ENCODE peak calls at places on chromosomes 4 and X, in seven cellular contexts. One of them, this sample, is unnamed.

GRCh38 chr4:88159137-88159725 is 792 bp upstream of the ABCG2 start:
- DNase-seq in astrocyte of the spinal cord: no peak
- DNase-seq in tibial artery: no peak
- DNase-seq in choroid plexus epithelial cell: no peak
- DNase-seq in lung: no peak
- DNase-seq in Peyer's patch: no peak
- DNase-seq in cardiac fibroblast: no peak
- DNase-seq in this sample: no peak

GRCh38 chr4:47049347-47049746 is 18.0 kb downstream of the GABRB1 start:
- DNase-seq in choroid plexus epithelial cell: peak
- DNase-seq in lung: no peak
- DNase-seq in cardiac fibroblast: no peak
- DNase-seq in tibial artery: no peak
- DNase-seq in Peyer's patch: no peak
- DNase-seq in astrocyte of the spinal cord: no peak
- DNase-seq in this sample: no peak

GRCh38 chrX:121579016-121579760 is 531.8 kb downstream of the GLUD2 start:
- DNase-seq in Peyer's patch: no peak
- DNase-seq in choroid plexus epithelial cell: peak
- DNase-seq in tibial artery: no peak
- DNase-seq in astrocyte of the spinal cord: peak
- DNase-seq in lung: no peak
- DNase-seq in cardiac fibroblast: peak
- DNase-seq in this sample: no peak

GRCh38 chr4:103021120-103021519 is 1.6 kb upstream of the SLC9B1 start:
- DNase-seq in tibial artery: no peak
- DNase-seq in astrocyte of the spinal cord: no peak
- DNase-seq in cardiac fibroblast: no peak
- DNase-seq in Peyer's patch: no peak
- DNase-seq in lung: no peak
- DNase-seq in choroid plexus epithelial cell: no peak
- DNase-seq in this sample: no peak

GRCh38 chr4:133320576-133321170 is 171.6 kb downstream of the PCDH10 start:
- DNase-seq in astrocyte of the spinal cord: peak
- DNase-seq in lung: no peak
- DNase-seq in choroid plexus epithelial cell: peak
- DNase-seq in cardiac fibroblast: peak
- DNase-seq in Peyer's patch: no peak
- DNase-seq in tibial artery: no peak
- DNase-seq in this sample: no peak

GRCh38 chrX:22534643-22535042 is 261.9 kb downstream of the CBLL2 start:
- DNase-seq in choroid plexus epithelial cell: peak
- DNase-seq in cardiac fibroblast: peak
- DNase-seq in Peyer's patch: no peak
- DNase-seq in lung: no peak
- DNase-seq in tibial artery: peak
- DNase-seq in astrocyte of the spinal cord: peak
- DNase-seq in this sample: peak

GRCh38 chrX:54926978-54927377 is 6.4 kb downstream of the TRO start:
- DNase-seq in choroid plexus epithelial cell: no peak
- DNase-seq in lung: no peak
- DNase-seq in Peyer's patch: no peak
- DNase-seq in cardiac fibroblast: no peak
- DNase-seq in tibial artery: no peak
- DNase-seq in astrocyte of the spinal cord: no peak
- DNase-seq in this sample: no peak

GRCh38 chr4:36351082-36351666 is 69.8 kb downstream of the DTHD1 start:
- DNase-seq in tibial artery: no peak
- DNase-seq in astrocyte of the spinal cord: peak
- DNase-seq in lung: peak
- DNase-seq in choroid plexus epithelial cell: peak
- DNase-seq in Peyer's patch: peak
- DNase-seq in cardiac fibroblast: peak
- DNase-seq in this sample: no peak

GRCh38 chr4:156169861-156170260 is 216.2 kb upstream of the CTSO start:
- DNase-seq in choroid plexus epithelial cell: no peak
- DNase-seq in Peyer's patch: no peak
- DNase-seq in cardiac fibroblast: peak
- DNase-seq in astrocyte of the spinal cord: no peak
- DNase-seq in tibial artery: no peak
- DNase-seq in lung: no peak
- DNase-seq in this sample: no peak

GRCh38 chr4:39466747-39467146 is 7.9 kb downstream of the LIAS start:
- DNase-seq in choroid plexus epithelial cell: no peak
- DNase-seq in Peyer's patch: no peak
- DNase-seq in tibial artery: no peak
- DNase-seq in astrocyte of the spinal cord: peak
- DNase-seq in lung: no peak
- DNase-seq in cardiac fibroblast: no peak
- DNase-seq in this sample: no peak

GRCh38 chr4:153409924-153410501 is 56.1 kb upstream of the TMEM131L start:
- DNase-seq in Peyer's patch: no peak
- DNase-seq in cardiac fibroblast: peak
- DNase-seq in lung: no peak
- DNase-seq in choroid plexus epithelial cell: peak
- DNase-seq in astrocyte of the spinal cord: no peak
- DNase-seq in tibial artery: no peak
- DNase-seq in this sample: no peak

GRCh38 chr4:186204103-186204559 is 12.8 kb downstream of the CYP4V2 start:
- DNase-seq in astrocyte of the spinal cord: no peak
- DNase-seq in choroid plexus epithelial cell: peak
- DNase-seq in tibial artery: no peak
- DNase-seq in cardiac fibroblast: no peak
- DNase-seq in Peyer's patch: peak
- DNase-seq in lung: peak
- DNase-seq in this sample: no peak

GRCh38 chrX:123422875-123423274 is 238.8 kb downstream of the GRIA3 start:
- DNase-seq in choroid plexus epithelial cell: peak
- DNase-seq in Peyer's patch: peak
- DNase-seq in cardiac fibroblast: peak
- DNase-seq in tibial artery: peak
- DNase-seq in lung: no peak
- DNase-seq in astrocyte of the spinal cord: peak
- DNase-seq in this sample: no peak

GRCh38 chr4:24433515-24434192 is 150.7 kb downstream of the DHX15 start:
- DNase-seq in tibial artery: no peak
- DNase-seq in cardiac fibroblast: no peak
- DNase-seq in astrocyte of the spinal cord: no peak
- DNase-seq in Peyer's patch: no peak
- DNase-seq in lung: no peak
- DNase-seq in choroid plexus epithelial cell: no peak
- DNase-seq in this sample: no peak

GRCh38 chr4:150501019-150501727 is 80.8 kb upstream of the MAB21L2 start:
- DNase-seq in tibial artery: no peak
- DNase-seq in cardiac fibroblast: peak
- DNase-seq in Peyer's patch: no peak
- DNase-seq in lung: no peak
- DNase-seq in astrocyte of the spinal cord: peak
- DNase-seq in choroid plexus epithelial cell: peak
- DNase-seq in this sample: no peak

GRCh38 chrX:83260288-83260687 is 247.8 kb upstream of the POU3F4 start:
- DNase-seq in astrocyte of the spinal cord: no peak
- DNase-seq in Peyer's patch: no peak
- DNase-seq in cardiac fibroblast: no peak
- DNase-seq in choroid plexus epithelial cell: no peak
- DNase-seq in tibial artery: no peak
- DNase-seq in lung: no peak
- DNase-seq in this sample: no peak

GRCh38 chr4:157115613-157116340 is 39.8 kb downstream of the GLRB start:
- DNase-seq in astrocyte of the spinal cord: peak
- DNase-seq in lung: no peak
- DNase-seq in cardiac fibroblast: peak
- DNase-seq in Peyer's patch: no peak
- DNase-seq in tibial artery: no peak
- DNase-seq in choroid plexus epithelial cell: peak
- DNase-seq in this sample: no peak

GRCh38 chr4:131531087-131531486 is 1618.0 kb upstream of the PCDH10 start:
- DNase-seq in astrocyte of the spinal cord: no peak
- DNase-seq in tibial artery: no peak
- DNase-seq in cardiac fibroblast: no peak
- DNase-seq in lung: no peak
- DNase-seq in Peyer's patch: no peak
- DNase-seq in choroid plexus epithelial cell: no peak
- DNase-seq in this sample: no peak

DNA sequence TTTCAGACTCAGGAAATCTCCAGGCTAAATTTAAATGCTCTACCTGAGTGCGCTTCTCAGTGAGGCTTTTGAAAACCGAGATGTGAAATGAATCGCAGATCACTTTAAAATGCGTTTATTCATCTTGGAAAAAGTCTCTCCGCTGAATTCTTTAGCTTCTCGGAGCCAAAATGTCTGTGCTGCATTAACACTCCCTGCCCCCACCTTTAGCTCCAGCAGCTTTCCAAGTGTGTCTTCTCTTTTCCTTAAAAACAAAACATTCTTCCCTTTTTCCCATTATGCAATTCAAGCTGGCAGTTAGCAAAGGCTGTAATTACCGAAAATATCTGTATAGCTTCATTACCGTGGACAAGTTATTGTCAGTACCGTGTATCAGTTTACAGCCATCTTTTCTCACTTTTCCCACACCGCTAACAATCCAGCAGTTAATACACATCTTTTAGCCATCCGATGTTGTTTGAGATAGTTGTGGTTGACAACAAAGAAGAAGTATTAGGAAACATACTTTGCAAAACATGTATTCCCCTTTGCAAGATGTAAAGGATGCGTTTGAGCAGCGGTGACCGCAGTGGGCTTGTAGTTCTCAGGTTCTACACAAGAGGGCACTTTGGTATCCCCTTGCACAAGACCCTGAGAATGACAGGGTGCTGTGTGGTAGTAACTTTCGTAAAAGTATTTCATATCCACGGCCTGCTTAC is 136.1 kb upstream of the STX18 start:
- DNase-seq in astrocyte of the spinal cord: peak
- DNase-seq in cardiac fibroblast: peak
- DNase-seq in tibial artery: no peak
- DNase-seq in choroid plexus epithelial cell: peak
- DNase-seq in lung: no peak
- DNase-seq in Peyer's patch: no peak
- DNase-seq in this sample: no peak
- TF ChIP-seq CTCF in astrocyte of the spinal cord: peak
- TF ChIP-seq CTCF in cardiac fibroblast: peak
- TF ChIP-seq CTCF in tibial artery: peak
- TF ChIP-seq CTCF in choroid plexus epithelial cell: peak
- TF ChIP-seq CTCF in lung: no peak
- TF ChIP-seq CTCF in Peyer's patch: no peak
- TF ChIP-seq CTCF in this sample: no peak

GRCh38 chr4:173527103-173527876 is 2.7 kb downstream of the HAND2 start:
- DNase-seq in cardiac fibroblast: peak
- DNase-seq in lung: no peak
- DNase-seq in astrocyte of the spinal cord: no peak
- DNase-seq in choroid plexus epithelial cell: no peak
- DNase-seq in Peyer's patch: no peak
- DNase-seq in tibial artery: no peak
- DNase-seq in this sample: no peak

GRCh38 chr4:173526724-173527102 is 3.3 kb downstream of the HAND2 start:
- DNase-seq in tibial artery: no peak
- DNase-seq in cardiac fibroblast: no peak
- DNase-seq in choroid plexus epithelial cell: no peak
- DNase-seq in Peyer's patch: no peak
- DNase-seq in lung: no peak
- DNase-seq in astrocyte of the spinal cord: no peak
- DNase-seq in this sample: no peak

GRCh38 chr4:173530326-173531062 is 465 bp upstream of the HAND2 start:
- DNase-seq in astrocyte of the spinal cord: no peak
- DNase-seq in Peyer's patch: no peak
- DNase-seq in lung: no peak
- DNase-seq in cardiac fibroblast: no peak
- DNase-seq in choroid plexus epithelial cell: no peak
- DNase-seq in tibial artery: no peak
- DNase-seq in this sample: no peak

GRCh38 chr4:173529505-173530325 is at the start of gene HAND2:
- DNase-seq in choroid plexus epithelial cell: no peak
- DNase-seq in Peyer's patch: no peak
- DNase-seq in cardiac fibroblast: peak
- DNase-seq in tibial artery: peak
- DNase-seq in lung: no peak
- DNase-seq in astrocyte of the spinal cord: no peak
- DNase-seq in this sample: no peak

GRCh38 chr4:173528378-173529321 is 1.4 kb downstream of the HAND2 start:
- DNase-seq in cardiac fibroblast: peak
- DNase-seq in tibial artery: peak
- DNase-seq in choroid plexus epithelial cell: no peak
- DNase-seq in lung: no peak
- DNase-seq in Peyer's patch: no peak
- DNase-seq in astrocyte of the spinal cord: no peak
- DNase-seq in this sample: no peak
- H3K4me3 ChIP-seq in cardiac fibroblast: peak
- H3K4me3 ChIP-seq in tibial artery: peak
- H3K4me3 ChIP-seq in choroid plexus epithelial cell: no peak
- H3K4me3 ChIP-seq in lung: no peak
- H3K4me3 ChIP-seq in Peyer's patch: peak
- H3K4me3 ChIP-seq in astrocyte of the spinal cord: no peak
- H3K4me3 ChIP-seq in this sample: no peak

DNA sequence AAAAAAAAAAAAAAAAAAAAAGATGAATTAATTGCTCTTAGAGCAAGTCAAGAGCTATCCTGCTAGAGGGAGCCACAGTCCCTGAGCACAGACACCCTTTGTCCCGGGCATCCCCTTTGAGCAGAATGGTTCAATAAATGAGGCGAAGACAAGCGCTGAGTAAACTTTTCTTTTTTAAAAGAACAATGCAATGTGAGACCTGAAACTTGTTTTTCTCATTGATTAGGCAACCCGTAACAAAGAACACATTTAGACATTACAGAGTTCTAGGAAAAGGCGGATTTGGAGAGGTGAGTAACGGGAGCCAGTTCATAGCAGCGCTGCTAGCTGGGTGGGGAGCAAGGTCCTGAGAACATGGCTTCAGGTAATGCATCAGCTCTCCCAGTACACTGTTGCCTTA is 46.1 kb downstream of the GRK4 start:
- DNase-seq in choroid plexus epithelial cell: peak
- DNase-seq in Peyer's patch: no peak
- DNase-seq in astrocyte of the spinal cord: peak
- DNase-seq in lung: no peak
- DNase-seq in tibial artery: no peak
- DNase-seq in cardiac fibroblast: peak
- DNase-seq in this sample: no peak
- TF ChIP-seq CTCF in choroid plexus epithelial cell: peak
- TF ChIP-seq CTCF in Peyer's patch: no peak
- TF ChIP-seq CTCF in astrocyte of the spinal cord: peak
- TF ChIP-seq CTCF in lung: no peak
- TF ChIP-seq CTCF in tibial artery: no peak
- TF ChIP-seq CTCF in cardiac fibroblast: peak
- TF ChIP-seq CTCF in this sample: peak

GRCh38 chr4:129546531-129546930 is 450.6 kb downstream of the C4orf33 start:
- DNase-seq in choroid plexus epithelial cell: no peak
- DNase-seq in astrocyte of the spinal cord: no peak
- DNase-seq in Peyer's patch: no peak
- DNase-seq in tibial artery: no peak
- DNase-seq in lung: no peak
- DNase-seq in cardiac fibroblast: no peak
- DNase-seq in this sample: no peak
- H3K4me3 ChIP-seq in choroid plexus epithelial cell: no peak
- H3K4me3 ChIP-seq in astrocyte of the spinal cord: no peak
- H3K4me3 ChIP-seq in Peyer's patch: no peak
- H3K4me3 ChIP-seq in tibial artery: no peak
- H3K4me3 ChIP-seq in lung: no peak
- H3K4me3 ChIP-seq in cardiac fibroblast: no peak
- H3K4me3 ChIP-seq in this sample: no peak

This sample was measured in RWPE2.